ENCODE peak calls at places on chromosome 5, in four cellular contexts. E, S, L and W are unnamed samples. For H3K27me3, the result is how much of the 10 kb centered on the place peaks cover.

GRCh38 chr5:174459071-174459702 is 265.2 kb upstream of the MSX2 start:
- DNase-seq in E (no peak), S (no peak), L (no peak), W (no peak)

GRCh38 chr5:150302301-150303069 is at the start of gene ARSI:
- DNase-seq in E (no peak), S (no peak), L (no peak), W (no peak)

GRCh38 chr5:135484563-135485157 is 32.5 kb upstream of the TIFAB start:
- DNase-seq in E (no peak), S (no peak), L (no peak), W (no peak)

GRCh38 chr5:89034588-89034987 is 151.6 kb upstream of the MEF2C start:
- DNase-seq in E (no peak), S (no peak), L (no peak), W (no peak)

GRCh38 chr5:126369995-126370731 is 53.0 kb upstream of the GRAMD2B start:
- DNase-seq in E (no peak), S (no peak), L (no peak), W (no peak)

GRCh38 chr5:75059887-75060286 is 7.5 kb upstream of the GCNT4 start:
- DNase-seq in E (no peak), S (no peak), L (no peak), W (no peak)

GRCh38 chr5:98397081-98397480 is 376.4 kb upstream of the RGMB start:
- DNase-seq in E (no peak), S (no peak), L (no peak), W (no peak)

GRCh38 chr5:1536298-1537165 is 12.8 kb upstream of the LPCAT1 start:
- DNase-seq in E (peak), S (peak), L (peak), W (no peak)

GRCh38 chr5:179926657-179927056 is 19.0 kb upstream of the TBC1D9B start:
- DNase-seq in E (no peak), S (no peak), L (no peak), W (no peak)

GRCh38 chr5:81165493-81166119 is 67.5 kb upstream of the CKMT2 start:
- DNase-seq in E (peak), S (peak), L (no peak), W (peak)

GRCh38 chr5:18985397-18985796 is 1002.6 kb downstream of the CDH18 start:
- DNase-seq in E (no peak), S (no peak), L (no peak), W (no peak)

GRCh38 chr5:178467261-178468195 is 122.7 kb downstream of the COL23A1 start:
- DNase-seq in E (peak), S (peak), L (no peak), W (peak)

GRCh38 chr5:102221949-102222348 is 74.1 kb downstream of the SLCO4C1 start:
- DNase-seq in E (no peak), S (no peak), L (no peak), W (no peak)

GRCh38 chr5:119355244-119355635 is 579 bp upstream of the TNFAIP8 start:
- DNase-seq in E (no peak), S (no peak), L (no peak), W (no peak)

DNA sequence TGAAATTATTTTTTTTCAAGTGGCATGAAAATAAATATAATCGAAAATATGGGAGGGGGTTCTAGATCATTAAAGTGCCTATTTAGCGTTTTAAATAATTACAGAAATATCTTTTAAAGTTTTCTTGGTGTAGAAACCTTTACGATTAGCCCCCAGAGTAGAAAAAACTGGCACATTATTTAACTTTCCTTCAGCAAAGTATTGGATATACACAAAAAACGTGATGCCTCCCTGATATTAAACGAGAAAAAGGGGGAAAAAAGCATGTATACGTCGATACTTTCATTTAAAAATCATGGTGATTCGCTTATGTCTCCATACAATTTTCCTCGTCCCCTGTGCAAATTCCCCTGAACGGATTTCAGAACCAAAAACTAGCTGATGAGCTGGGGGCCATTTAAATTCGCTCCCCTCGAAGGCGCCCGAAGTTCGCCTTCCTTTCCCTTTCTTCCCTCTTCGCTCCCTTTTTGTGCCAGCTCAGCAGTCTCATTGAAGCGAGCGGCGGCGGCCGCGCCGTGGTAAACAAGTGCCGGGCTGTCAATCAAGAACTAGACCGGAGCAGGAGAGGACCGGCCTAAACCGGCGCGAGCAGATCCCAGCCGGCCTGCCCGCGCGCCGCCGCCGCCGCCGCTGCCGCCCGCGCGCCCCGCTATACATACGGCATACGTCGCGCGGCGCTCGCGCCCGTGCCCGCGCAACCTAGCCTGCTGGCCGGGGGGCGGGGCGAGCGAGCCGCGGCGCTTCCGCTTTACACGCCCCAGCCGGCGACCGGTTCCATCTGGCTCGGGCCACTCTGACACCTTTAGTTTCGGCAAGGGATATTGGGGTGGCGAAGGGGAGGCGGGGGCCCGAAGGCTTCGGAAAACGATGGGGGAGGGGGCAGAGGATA is 3.3 kb downstream of the ARRDC3 start:
- DNase-seq in E (peak), S (peak), L (peak), W (peak)
- TF ChIP-seq POLR2A in E (peak), S (peak), L (no peak), W (no peak)

GRCh38 chr5:103621548-103621930 is 59.0 kb upstream of the NUDT12 start:
- DNase-seq in E (no peak), S (no peak), L (no peak), W (no peak)
- H3K27me3 ChIP-seq in E (under half), S (under half), L (under half), W (under half)

DNA sequence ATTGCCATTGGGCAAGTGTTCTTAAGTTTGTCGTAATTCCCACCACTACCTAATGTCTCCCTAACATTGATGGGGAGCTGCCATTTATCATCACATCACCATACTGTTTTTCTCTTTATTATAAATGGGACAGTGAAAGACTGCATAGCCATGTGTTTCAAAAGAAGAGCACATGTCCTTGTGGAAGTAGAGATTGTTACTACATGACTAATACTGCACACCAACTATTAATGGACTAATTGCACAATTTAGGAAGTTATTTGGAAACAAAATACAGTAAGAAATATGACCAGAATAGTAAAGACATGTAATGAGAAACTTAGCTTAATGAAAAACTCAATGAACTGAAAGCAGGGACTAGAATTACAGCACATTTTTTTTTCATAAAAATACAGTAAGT is 12.0 kb upstream of the ELOVL7 start:
- DNase-seq in E (no peak), S (no peak), L (no peak), W (no peak)
- H3K27ac ChIP-seq in E (no peak), S (no peak), L (no peak), W (no peak)

DNA sequence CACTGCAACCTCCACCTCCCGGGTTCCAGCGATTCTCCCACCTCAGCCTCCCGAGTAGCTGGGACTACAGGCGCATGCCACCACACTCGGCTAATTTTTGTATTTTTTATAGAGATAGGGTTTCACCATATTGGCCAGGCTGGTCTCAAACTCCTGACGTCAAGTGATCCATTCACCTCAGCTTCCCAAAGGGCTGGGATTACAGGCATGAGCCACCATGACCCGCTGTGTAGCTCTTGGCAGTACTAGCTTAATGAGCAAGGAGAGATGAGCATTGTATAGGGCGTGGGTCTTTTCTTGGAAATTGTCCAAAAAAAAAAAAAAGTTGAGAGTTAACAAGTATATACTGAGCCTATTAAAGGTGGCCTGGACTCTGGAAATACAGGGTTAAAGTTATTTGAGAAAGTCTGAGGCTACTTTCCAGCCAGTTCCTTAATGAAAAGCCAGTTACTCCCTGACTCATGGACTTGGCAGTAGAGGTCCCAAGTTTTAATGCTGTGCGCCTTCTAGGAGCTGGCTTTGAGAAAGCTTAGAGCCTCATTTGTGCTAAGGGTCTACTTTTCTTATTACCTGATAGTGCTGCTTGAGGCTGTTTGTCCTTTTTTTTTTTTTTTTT is 4.2 kb upstream of the FGF18 start:
- DNase-seq in E (peak), S (no peak), L (no peak), W (no peak)
- TF ChIP-seq POLR2A in E (no peak), S (no peak), L (no peak), W (no peak)

DNA sequence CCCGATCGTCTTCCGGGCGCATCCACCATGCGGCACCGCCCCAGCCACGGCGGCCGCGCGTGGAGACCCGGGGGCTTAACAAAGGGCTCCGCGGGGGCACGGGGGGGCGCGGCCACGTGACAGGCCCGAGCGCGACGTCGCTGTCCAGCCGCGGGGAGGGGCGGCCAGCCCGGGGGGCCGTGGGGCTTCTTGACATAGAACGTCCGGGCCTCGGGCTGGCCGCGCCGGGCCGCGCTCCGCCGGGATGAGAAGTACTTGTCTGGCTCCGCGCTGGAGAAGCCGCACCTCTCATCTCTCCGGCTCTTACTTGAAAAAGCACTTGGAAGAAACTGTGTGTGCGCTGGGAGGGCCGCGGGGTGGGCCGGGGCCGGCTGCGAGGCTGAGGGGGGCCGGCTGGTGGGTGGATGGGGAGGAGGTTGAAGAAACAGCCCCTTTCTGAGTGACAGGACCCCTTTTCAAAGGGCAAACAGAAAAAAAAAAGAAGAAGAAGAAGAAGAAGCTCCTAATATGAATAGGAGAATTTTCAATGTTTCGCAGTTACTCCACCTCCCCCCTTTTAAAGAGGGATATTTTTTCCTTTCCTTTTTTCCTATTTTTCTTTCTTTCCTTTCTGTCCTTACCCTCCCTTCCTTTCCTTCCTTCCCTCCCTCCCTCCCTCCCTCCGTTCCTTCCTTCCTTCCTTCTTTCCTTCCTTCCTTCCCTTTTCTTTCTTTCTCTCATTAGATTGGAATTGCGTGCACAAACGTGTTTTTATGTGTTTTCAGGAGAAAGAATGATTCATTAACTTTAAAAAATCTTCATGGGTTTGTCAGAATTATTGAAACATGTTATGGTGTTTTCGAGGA is 21.3 kb downstream of the NR2F1 start:
- DNase-seq in E (peak), S (no peak), L (no peak), W (no peak)
- H3K27me3 ChIP-seq in E (under half), S (under half), L (under half), W (under half)

DNA sequence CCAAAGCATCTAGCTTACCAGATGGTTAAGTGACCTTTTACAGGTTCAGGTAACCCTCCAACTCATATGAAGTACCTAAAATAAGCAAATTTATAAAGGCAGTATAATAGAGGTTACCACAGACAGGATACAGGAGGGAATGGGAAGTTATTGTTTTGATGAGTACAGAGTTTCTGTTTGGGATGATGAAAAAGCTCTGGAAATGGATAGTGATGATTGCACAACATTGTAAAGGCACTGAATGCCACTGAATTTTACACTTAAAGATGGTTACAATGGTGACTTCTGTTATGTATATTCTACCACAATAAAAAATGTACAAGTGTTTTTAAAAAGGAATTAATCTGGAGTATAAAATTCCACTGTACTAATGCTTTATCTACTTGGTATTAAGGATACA is 75.0 kb upstream of the NIPBL start:
- DNase-seq in E (no peak), S (no peak), L (no peak), W (no peak)
- H3K27ac ChIP-seq in E (no peak), S (no peak), L (no peak), W (no peak)